ENCODE peak calls at places on chromosomes 2 and 18, in six cellular contexts. Q is HepG2, V is H9, X is HCT116, F is mammary epithelial cell, D is K562. Y is an unnamed sample. For H3K4me1, the result is how much of the 10 kb centered on the place peaks cover.

GRCh38 chr2:27667439-27667838 is 3.8 kb downstream of the SLC4A1AP start:
- DNase-seq in F (no peak), D (no peak), X (no peak), V (no peak), Q (no peak), Y (no peak)

GRCh38 chr2:218470454-218470853 is 51.5 kb downstream of the VIL1 start:
- DNase-seq in V (no peak), Q (no peak), X (no peak), F (no peak), D (no peak), Y (no peak)

GRCh38 chr18:56873441-56874140 is 222.4 kb downstream of the WDR7 start:
- DNase-seq in Q (peak), V (peak), D (no peak), X (no peak), F (no peak), Y (no peak)

GRCh38 chr2:118654945-118655344 is 192.5 kb downstream of the EN1 start:
- DNase-seq in Q (no peak), D (no peak), X (no peak), V (no peak), F (no peak), Y (peak)

GRCh38 chr2:41933585-41934322 is 114.1 kb upstream of the PKDCC start:
- DNase-seq in D (no peak), V (no peak), F (peak), Q (no peak), X (no peak), Y (peak)

GRCh38 chr2:1593371-1594205 is 150.7 kb downstream of the PXDN start:
- DNase-seq in Q (no peak), X (peak), F (peak), V (peak), D (no peak), Y (peak)

GRCh38 chr2:120246546-120247300 is 5.9 kb upstream of the RALB start:
- DNase-seq in V (no peak), F (peak), X (no peak), D (no peak), Q (no peak), Y (no peak)

GRCh38 chr2:127261835-127262234 is 32.1 kb downstream of the ERCC3 start:
- DNase-seq in X (no peak), V (no peak), F (no peak), D (no peak), Q (no peak), Y (peak)

GRCh38 chr2:157433335-157433890 is 10.5 kb downstream of the CYTIP start:
- DNase-seq in Q (no peak), D (no peak), V (no peak), F (no peak), X (no peak), Y (peak)

GRCh38 chr2:176118606-176119370 is 2.2 kb downstream of the HOXD10 start:
- DNase-seq in X (peak), V (peak), F (no peak), Q (peak), D (peak), Y (no peak)

GRCh38 chr2:106174056-106174455 is 20.0 kb downstream of the UXS1 start:
- DNase-seq in D (no peak), X (no peak), Q (no peak), F (no peak), V (no peak), Y (no peak)

GRCh38 chr2:42960835-42961165 is 168.4 kb upstream of the HAAO start:
- DNase-seq in F (no peak), V (no peak), X (no peak), D (no peak), Q (no peak), Y (no peak)

GRCh38 chr2:42961948-42962347 is 169.6 kb upstream of the HAAO start:
- DNase-seq in X (no peak), V (no peak), F (no peak), Q (no peak), D (no peak), Y (no peak)

GRCh38 chr2:42963452-42964068 is 171.2 kb upstream of the HAAO start:
- DNase-seq in Q (no peak), V (no peak), F (no peak), D (no peak), X (no peak), Y (no peak)

GRCh38 chr2:42961385-42961800 is 169.0 kb upstream of the HAAO start:
- DNase-seq in V (no peak), X (no peak), F (no peak), D (no peak), Q (no peak), Y (no peak)

GRCh38 chr2:42962521-42962953 is 170.2 kb upstream of the HAAO start:
- DNase-seq in D (no peak), Q (no peak), X (no peak), V (no peak), F (no peak), Y (no peak)
- H3K9ac ChIP-seq in D (no peak), Q (no peak), X (no peak), V (no peak), F (no peak), Y (peak)

DNA sequence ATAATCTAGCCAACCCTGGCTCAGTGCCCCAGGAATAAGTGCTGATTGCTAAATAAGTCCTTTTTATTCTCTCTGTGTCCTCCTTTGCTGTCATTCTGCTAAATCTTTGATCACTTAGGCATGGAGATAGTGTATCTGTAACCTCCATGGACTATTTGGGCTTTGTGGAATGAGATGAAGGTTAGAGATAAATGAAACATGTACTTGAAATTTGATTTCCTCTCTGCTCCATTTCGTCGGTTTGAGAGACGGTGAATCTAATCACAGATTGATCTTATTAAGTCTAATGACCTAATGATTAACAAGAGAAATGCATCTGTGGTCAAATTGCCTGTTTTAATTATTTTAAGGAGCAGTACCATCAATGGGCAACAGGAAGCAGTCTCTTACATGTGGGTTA is 159.2 kb downstream of the RIT2 start:
- DNase-seq in Q (no peak), V (no peak), X (no peak), F (no peak), D (no peak), Y (no peak)
- H3K4me1 ChIP-seq in Q (under half), V (under half), X (under half), F (under half), D (under half), Y (under half)

GRCh38 chr2:233966388-233966787 is 49.2 kb downstream of the TRPM8 start:
- DNase-seq in V (no peak), X (no peak), F (no peak), D (no peak), Q (no peak), Y (no peak)
- H3K9ac ChIP-seq in V (no peak), X (no peak), F (no peak), D (no peak), Q (no peak), Y (no peak)

GRCh38 chr2:65366595-65367125 is 65.7 kb downstream of the SPRED2 start:
- DNase-seq in X (peak), Q (peak), D (peak), V (no peak), F (peak), Y (peak)
- H3K4me1 ChIP-seq in X (half or more), Q (half or more), D (half or more), V (under half), F (under half), Y (half or more)

GRCh38 chr2:233331536-233331935 is 22.8 kb upstream of the DGKD start:
- DNase-seq in V (no peak), X (no peak), F (no peak), Q (no peak), D (no peak), Y (no peak)
- H3K9ac ChIP-seq in V (no peak), X (no peak), F (no peak), Q (no peak), D (no peak), Y (no peak)

GRCh38 chr18:13267517-13267916 is 49.0 kb downstream of the LDLRAD4 start:
- DNase-seq in V (peak), Q (no peak), F (no peak), D (no peak), X (no peak), Y (no peak)
- H3K4me1 ChIP-seq in V (under half), Q (under half), F (under half), D (under half), X (under half), Y (under half)

DNA sequence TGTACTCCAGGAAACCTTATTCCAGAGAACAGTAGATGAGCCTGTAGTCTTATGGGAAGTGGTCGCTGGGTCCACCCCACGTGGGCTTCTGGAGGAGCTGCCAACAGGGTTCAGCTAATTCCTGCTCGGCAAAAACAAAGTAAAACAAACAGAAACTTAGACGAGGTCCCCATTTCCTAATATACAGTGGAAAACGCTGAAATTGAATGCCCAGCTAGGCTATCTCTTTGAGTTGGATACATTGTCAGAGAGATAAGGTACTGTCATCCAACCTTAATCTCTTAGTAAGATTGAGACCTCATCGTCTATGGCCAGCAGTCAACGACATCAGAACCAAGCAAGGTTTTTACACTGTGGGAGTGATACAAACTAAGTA is 2.1 kb downstream of the EMILIN2 start:
- DNase-seq in X (no peak), Q (no peak), V (no peak), D (peak), F (no peak), Y (no peak)
- H3K9ac ChIP-seq in X (no peak), Q (no peak), V (no peak), D (no peak), F (no peak), Y (no peak)

Y was measured in adipocyte.